ENCODE peak calls at places on chromosomes 11 and 22, in five cellular contexts. K is uterus, J is WTC11, B is IMR-90, O is HuH-7. X is an unnamed sample.

GRCh38 chr11:93718057-93718563 is 23.2 kb downstream of the TAF1D start:
- DNase-seq in K (no peak), J (no peak), B (no peak), O (no peak), X (peak)

GRCh38 chr11:120180571-120181445 is 30.0 kb upstream of the OAF start:
- DNase-seq in K (peak), J (no peak), B (peak), O (no peak), X (peak)

GRCh38 chr22:21685164-21685513 is 19.3 kb downstream of the PPIL2 start:
- DNase-seq in K (no peak), J (no peak), B (no peak), O (no peak), X (no peak)

GRCh38 chr11:61102667-61103491 is 590 bp downstream of the CD5 start:
- DNase-seq in K (no peak), J (no peak), B (no peak), O (no peak), X (no peak)

GRCh38 chr11:6693342-6694228 is 10.4 kb upstream of the MRPL17 start:
- DNase-seq in K (peak), J (no peak), B (peak), O (no peak), X (no peak)

GRCh38 chr11:765025-765801 is 12.1 kb downstream of the GATD1 start:
- DNase-seq in K (no peak), J (peak), B (peak), O (peak), X (peak)

GRCh38 chr11:57353024-57353423 is 14.9 kb downstream of the P2RX3 start:
- DNase-seq in K (no peak), J (no peak), B (no peak), O (no peak), X (no peak)

GRCh38 chr11:102709211-102709980 is 3.8 kb upstream of the MMP27 start:
- DNase-seq in K (no peak), J (no peak), B (no peak), O (no peak), X (no peak)

GRCh38 chr11:37712246-37712645 is 1114.2 kb upstream of the RAG2 start:
- DNase-seq in K (no peak), J (no peak), B (peak), O (no peak), X (peak)

GRCh38 chr11:83037877-83038276 is 33.8 kb downstream of the RAB30 start:
- DNase-seq in K (no peak), J (no peak), B (no peak), O (no peak), X (no peak)

GRCh38 chr22:34072585-34072984 is 152.3 kb upstream of the LARGE1 start:
- DNase-seq in K (no peak), J (no peak), B (no peak), O (no peak), X (no peak)

GRCh38 chr11:134754823-134755198 is 342.8 kb upstream of the B3GAT1 start:
- DNase-seq in K (no peak), J (no peak), B (no peak), O (no peak), X (no peak)

GRCh38 chr11:109035261-109035660 is 370.4 kb downstream of the DDX10 start:
- DNase-seq in K (no peak), J (no peak), B (no peak), O (no peak), X (no peak)

GRCh38 chr11:20310596-20311394 is 52.7 kb upstream of the HTATIP2 start:
- DNase-seq in K (no peak), J (no peak), B (no peak), O (no peak), X (no peak)

GRCh38 chr11:27912916-27913315 is 195.0 kb downstream of the KIF18A start:
- DNase-seq in K (no peak), J (no peak), B (peak), O (no peak), X (no peak)

GRCh38 chr22:20552450-20552894 is 45.1 kb downstream of the MED15 start:
- DNase-seq in K (peak), J (no peak), B (peak), O (no peak), X (no peak)

GRCh38 chr11:115476463-115477286 is 27.5 kb downstream of the CADM1 start:
- DNase-seq in K (no peak), J (no peak), B (no peak), O (no peak), X (peak)

GRCh38 chr11:74493816-74494630 is 499 bp upstream of the LIPT2 start:
- DNase-seq in K (no peak), J (no peak), B (peak), O (no peak), X (no peak)

GRCh38 chr22:34080501-34080900 is 160.2 kb upstream of the LARGE1 start:
- DNase-seq in K (no peak), J (no peak), B (no peak), O (no peak), X (no peak)

GRCh38 chr11:114074546-114075342 is 15.2 kb downstream of the ZBTB16 start:
- DNase-seq in K (no peak), J (no peak), B (no peak), O (no peak), X (no peak)

GRCh38 chr22:35818897-35819296 is 101.2 kb downstream of the APOL5 start:
- DNase-seq in K (no peak), J (no peak), B (no peak), O (no peak), X (no peak)

GRCh38 chr22:45319319-45319675 is 9.6 kb downstream of the FAM118A start:
- DNase-seq in K (peak), J (no peak), B (peak), O (no peak), X (peak)